ENCODE peak calls at places on chromosome 9, in eight cellular contexts. G, I, B, T, N, Y, U and D are unnamed samples.

GRCh38 chr9:82982271-82982880 is 80.6 kb downstream of the RASEF start:
- DNase-seq in G (no peak), I (no peak), B (no peak), T (no peak), N (no peak), Y (no peak), U (no peak), D (no peak)

GRCh38 chr9:456365-456764 is 241.7 kb downstream of the DOCK8 start:
- DNase-seq in G (no peak), I (no peak), B (no peak), T (no peak), N (no peak), Y (no peak), U (peak; percentile 78), D (peak; percentile 54)

GRCh38 chr9:111052831-111053230 is 14.6 kb upstream of the LPAR1 start:
- DNase-seq in G (peak; percentile 53), I (no peak), B (no peak), T (no peak), N (no peak), Y (no peak), U (no peak), D (no peak)

GRCh38 chr9:125431741-125432271 is 170.2 kb downstream of the GAPVD1 start:
- DNase-seq in G (no peak), I (no peak), B (no peak), T (no peak), N (no peak), Y (no peak), U (no peak), D (no peak)

GRCh38 chr9:127897194-127897692 is 2.2 kb downstream of the ST6GALNAC6 start:
- DNase-seq in G (peak; percentile 72), I (peak; percentile 66), B (peak; percentile 74), T (peak; percentile 80), N (peak; percentile 63), Y (no peak), U (peak; percentile 85), D (no peak)

GRCh38 chr9:14466429-14466818 is 152.5 kb upstream of the NFIB start:
- DNase-seq in G (no peak), I (no peak), B (no peak), T (no peak), N (no peak), Y (no peak), U (no peak), D (no peak)

GRCh38 chr9:34986541-34987047 is 3.0 kb upstream of the DNAJB5 start:
- DNase-seq in G (no peak), I (peak; percentile 55), B (no peak), T (peak; percentile 72), N (no peak), Y (no peak), U (no peak), D (no peak)

GRCh38 chr9:69028754-69029153 is 6.8 kb upstream of the FXN start:
- DNase-seq in G (peak; percentile 7), I (no peak), B (no peak), T (no peak), N (no peak), Y (no peak), U (no peak), D (no peak)

GRCh38 chr9:112884086-112884485 is 6.6 kb downstream of the SLC46A2 start:
- DNase-seq in G (peak; percentile 38), I (no peak), B (no peak), T (peak; percentile 31), N (peak; percentile 51), Y (no peak), U (no peak), D (no peak)

GRCh38 chr9:76365028-76365427 is 29.2 kb downstream of the RFK start:
- DNase-seq in G (peak; percentile 40), I (no peak), B (no peak), T (no peak), N (no peak), Y (no peak), U (no peak), D (peak; percentile 23)

GRCh38 chr9:132268725-132269352 is 85.9 kb downstream of the SETX start:
- DNase-seq in G (peak; percentile 61), I (peak; percentile 80), B (peak; percentile 65), T (peak; percentile 73), N (peak; percentile 83), Y (peak; percentile 70), U (peak; percentile 55), D (peak; percentile 46)

GRCh38 chr9:78613006-78613405 is 316.1 kb downstream of the PSAT1 start:
- DNase-seq in G (no peak), I (no peak), B (no peak), T (no peak), N (no peak), Y (no peak), U (no peak), D (no peak)

GRCh38 chr9:91843623-91844111 is 106.4 kb downstream of the ROR2 start:
- DNase-seq in G (peak; percentile 36), I (no peak), B (no peak), T (no peak), N (no peak), Y (no peak), U (peak; percentile 49), D (no peak)

GRCh38 chr9:93574900-93575705 is 1.3 kb upstream of the PHF2 start:
- DNase-seq in G (no peak), I (no peak), B (no peak), T (no peak), N (no peak), Y (no peak), U (no peak), D (no peak)

GRCh38 chr9:6567140-6567591 is 78.4 kb downstream of the GLDC start:
- DNase-seq in G (peak; percentile 88), I (no peak), B (no peak), T (no peak), N (no peak), Y (no peak), U (no peak), D (peak; percentile 28)

GRCh38 chr9:97983524-97984187 is 515 bp downstream of the ANP32B start:
- DNase-seq in G (peak; percentile 29), I (no peak), B (peak; percentile 68), T (peak; percentile 48), N (peak; percentile 69), Y (peak; percentile 62), U (peak; percentile 56), D (peak; percentile 33)

GRCh38 chr9:110752766-110753165 is 84.2 kb downstream of the MUSK start:
- DNase-seq in G (peak; percentile 94), I (no peak), B (no peak), T (no peak), N (no peak), Y (no peak), U (no peak), D (peak; percentile 47)

GRCh38 chr9:76610009-76610352 is 151.0 kb downstream of the GCNT1 start:
- DNase-seq in G (peak; percentile 87), I (no peak), B (peak; percentile 54), T (no peak), N (no peak), Y (no peak), U (peak; percentile 69), D (no peak)

GRCh38 chr9:68629042-68629441 is 76.0 kb upstream of the PIP5K1B start:
- DNase-seq in G (no peak), I (no peak), B (no peak), T (no peak), N (no peak), Y (no peak), U (peak; percentile 32), D (no peak)

GRCh38 chr9:120531683-120532300 is 48.2 kb downstream of the CDK5RAP2 start:
- DNase-seq in G (peak; percentile 18), I (no peak), B (peak; percentile 14), T (peak; percentile 32), N (no peak), Y (peak; percentile 26), U (no peak), D (peak; percentile 30)
- TF ChIP-seq CTCF in G (peak; percentile 63), I (peak; percentile 62), B (peak; percentile 28), T (no peak), N (no peak), Y (peak; percentile 47), U (peak; percentile 42), D (no peak)

DNA sequence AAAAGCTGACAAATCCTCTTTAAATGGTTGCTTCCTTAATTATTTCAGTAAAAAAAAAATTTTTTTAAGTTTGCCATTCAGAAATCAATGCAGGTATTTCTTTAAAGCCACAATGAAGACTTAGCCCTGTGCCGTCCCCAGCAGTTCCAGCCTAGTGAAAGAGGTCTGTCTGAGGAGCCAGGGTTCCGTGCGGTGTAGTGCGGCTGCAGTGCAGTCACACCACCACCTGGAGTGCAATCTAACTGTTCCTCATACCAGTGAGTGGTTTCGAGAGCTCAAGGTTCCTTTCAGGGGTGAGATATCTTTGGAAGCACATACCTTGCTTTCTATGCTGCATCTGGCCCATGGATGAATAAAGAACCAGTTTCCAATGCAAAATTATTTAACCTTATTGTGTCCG is 87.5 kb downstream of the FANCC start:
- DNase-seq in G (no peak), I (no peak), B (no peak), T (no peak), N (no peak), Y (no peak), U (no peak), D (no peak)
- TF ChIP-seq CTCF in G (no peak), I (no peak), B (no peak), T (no peak), N (no peak), Y (no peak), U (no peak), D (no peak)

DNA sequence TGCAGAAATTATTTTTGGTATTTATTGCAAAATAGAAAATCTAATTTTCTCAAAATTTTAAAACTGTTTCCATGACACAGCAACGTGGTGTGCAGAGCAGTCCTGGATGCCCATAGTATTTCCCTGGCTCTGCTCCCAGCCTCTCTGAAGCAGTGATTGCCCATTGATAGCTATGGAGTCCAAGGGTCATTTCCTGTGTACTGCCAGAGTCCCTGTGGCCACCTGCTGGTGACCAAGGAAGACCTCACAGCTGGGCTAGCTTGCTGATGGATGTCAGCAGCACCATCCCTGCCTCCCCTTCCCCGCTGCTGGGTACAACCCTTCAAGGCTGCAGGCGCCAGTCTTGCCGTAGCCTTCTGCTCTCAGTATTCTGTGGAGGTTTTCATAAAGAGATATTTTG is 184.1 kb downstream of the DIRAS2 start:
- DNase-seq in G (no peak), I (no peak), B (peak; percentile 80), T (peak; percentile 9), N (no peak), Y (peak; percentile 19), U (no peak), D (peak; percentile 69)
- TF ChIP-seq CTCF in G (no peak), I (peak; percentile 45), B (peak; percentile 55), T (peak; percentile 38), N (no peak), Y (peak; percentile 16), U (no peak), D (peak; percentile 61)

GRCh38 chr9:37565661-37566618 is 10.2 kb downstream of the FBXO10 start:
- DNase-seq in G (no peak), I (no peak), B (peak; percentile 44), T (no peak), N (no peak), Y (no peak), U (no peak), D (no peak)

GRCh38 chr9:37561682-37562081 is 14.5 kb downstream of the FBXO10 start:
- DNase-seq in G (no peak), I (no peak), B (no peak), T (no peak), N (no peak), Y (no peak), U (no peak), D (no peak)

GRCh38 chr9:37564931-37565330 is 11.2 kb downstream of the FBXO10 start:
- DNase-seq in G (no peak), I (no peak), B (no peak), T (no peak), N (no peak), Y (no peak), U (no peak), D (no peak)

GRCh38 chr9:37564114-37564513 is 12.1 kb downstream of the FBXO10 start:
- DNase-seq in G (no peak), I (no peak), B (no peak), T (no peak), N (no peak), Y (no peak), U (no peak), D (no peak)

GRCh38 chr9:37566716-37567115 is 9.5 kb downstream of the FBXO10 start:
- DNase-seq in G (peak; percentile 18), I (no peak), B (no peak), T (no peak), N (no peak), Y (no peak), U (no peak), D (no peak)
- TF ChIP-seq CTCF in G (no peak), I (no peak), B (no peak), T (no peak), N (no peak), Y (no peak), U (no peak), D (no peak)